ENCODE peak calls at places on chromosomes 7 and 10, in four cellular contexts. R is WTC11, N is fibroblast of pulmonary artery, H is RWPE1. P is an unnamed sample.

GRCh38 chr7:80273327-80273726 is 138.7 kb downstream of the GNAI1 start:
- DNase-seq in R (no peak), N (peak; percentile 68), H (peak; percentile 36), P (peak; percentile 88)

GRCh38 chr7:108592633-108593277 is 23.1 kb downstream of the DNAJB9 start:
- DNase-seq in R (no peak), N (peak; percentile 26), H (peak; percentile 14), P (peak; percentile 11)

GRCh38 chr7:36406156-36406555 is 16.5 kb downstream of the ANLN start:
- DNase-seq in R (peak; percentile 22), N (no peak), H (no peak), P (no peak)

GRCh38 chr7:40715053-40715430 is 580.2 kb downstream of the SUGCT start:
- DNase-seq in R (no peak), N (peak; percentile 39), H (no peak), P (no peak)

GRCh38 chr7:137337902-137338301 is 5.6 kb downstream of the PTN start:
- DNase-seq in R (peak; percentile 24), N (no peak), H (no peak), P (peak; percentile 18)

GRCh38 chr10:73647211-73647874 is 6.1 kb upstream of the MYOZ1 start:
- DNase-seq in R (peak; percentile 78), N (peak; percentile 26), H (no peak), P (no peak)

GRCh38 chr10:112552593-112553110 is 105.6 kb downstream of the VTI1A start:
- DNase-seq in R (no peak), N (no peak), H (no peak), P (no peak)

GRCh38 chr10:115606727-115607126 is 513.6 kb downstream of the ATRNL1 start:
- DNase-seq in R (no peak), N (no peak), H (no peak), P (no peak)

GRCh38 chr7:94971051-94971867 is 63.9 kb downstream of the PPP1R9A start:
- DNase-seq in R (no peak), N (no peak), H (no peak), P (no peak)

GRCh38 chr7:90655566-90655965 is 59.4 kb downstream of the CDK14 start:
- DNase-seq in R (no peak), N (peak; percentile 85), H (peak; percentile 9), P (peak; percentile 36)

GRCh38 chr10:11505636-11506035 is 105.8 kb downstream of the USP6NL start:
- DNase-seq in R (no peak), N (no peak), H (no peak), P (no peak)

GRCh38 chr7:97639036-97639435 is 92.8 kb upstream of the TAC1 start:
- DNase-seq in R (no peak), N (no peak), H (no peak), P (peak; percentile 33)

GRCh38 chr7:130943336-130943901 is 209.4 kb upstream of the KLF14 start:
- DNase-seq in R (no peak), N (peak; percentile 87), H (peak; percentile 55), P (peak; percentile 72)

GRCh38 chr7:116305485-116306408 is 95.4 kb downstream of the TES start:
- DNase-seq in R (no peak), N (no peak), H (no peak), P (peak; percentile 16)

GRCh38 chr7:75906991-75907667 is 7.8 kb upstream of the POR start:
- DNase-seq in R (no peak), N (no peak), H (no peak), P (no peak)

GRCh38 chr7:48139461-48139860 is 31.8 kb upstream of the ABCA13 start:
- DNase-seq in R (peak; percentile 44), N (peak; percentile 39), H (no peak), P (peak; percentile 24)

GRCh38 chr7:12866237-12866636 is 178.8 kb downstream of the ARL4A start:
- DNase-seq in R (no peak), N (no peak), H (no peak), P (no peak)

GRCh38 chr10:96833220-96834001 is 1.3 kb downstream of the LCOR start:
- DNase-seq in R (peak; percentile 37), N (peak; percentile 55), H (peak; percentile 47), P (peak; percentile 39)

GRCh38 chr10:60238408-60239100 is 151.1 kb downstream of the ANK3 start:
- DNase-seq in R (peak; percentile 36), N (peak; percentile 64), H (peak; percentile 26), P (peak; percentile 52)
- TF ChIP-seq CTCF in R (no peak), N (peak; percentile 37), H (no peak), P (no peak)

DNA sequence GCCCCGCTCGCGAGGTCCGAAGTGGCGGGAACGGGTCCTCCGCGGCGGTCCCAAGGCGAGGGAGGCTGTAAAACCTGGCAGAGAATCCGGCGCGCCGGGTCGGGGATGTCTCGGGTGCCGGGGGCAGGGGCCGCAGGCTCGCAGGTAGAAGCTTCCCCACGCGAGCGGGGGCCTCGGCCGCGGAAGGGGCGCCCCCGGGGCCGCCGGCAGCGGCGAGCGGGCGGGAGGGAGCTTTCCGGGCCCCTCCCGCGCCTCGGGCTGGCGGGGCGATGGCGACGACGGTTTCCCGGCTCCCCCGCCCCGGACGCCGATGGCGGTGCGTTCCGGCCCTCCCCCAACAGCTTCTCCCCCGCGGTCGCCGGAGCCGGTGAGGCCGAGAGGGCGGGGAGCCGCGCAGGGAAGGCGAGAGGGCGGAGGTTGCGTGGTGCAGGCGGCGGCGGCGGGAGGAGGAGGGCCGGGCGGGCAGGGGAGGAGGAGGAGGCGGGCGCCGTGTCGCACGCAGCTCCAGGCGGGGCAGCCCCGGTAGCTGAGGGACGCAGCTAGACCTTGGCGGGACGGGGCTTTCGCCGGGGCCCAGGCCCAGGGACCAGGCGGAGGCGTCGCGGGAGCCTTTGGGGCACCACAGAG is at the start of gene CUL1:
- DNase-seq in R (peak; percentile 77), N (peak; percentile 73), H (peak; percentile 50), P (peak; percentile 83)
- TF ChIP-seq CTCF in R (no peak), N (no peak), H (no peak), P (no peak)

DNA sequence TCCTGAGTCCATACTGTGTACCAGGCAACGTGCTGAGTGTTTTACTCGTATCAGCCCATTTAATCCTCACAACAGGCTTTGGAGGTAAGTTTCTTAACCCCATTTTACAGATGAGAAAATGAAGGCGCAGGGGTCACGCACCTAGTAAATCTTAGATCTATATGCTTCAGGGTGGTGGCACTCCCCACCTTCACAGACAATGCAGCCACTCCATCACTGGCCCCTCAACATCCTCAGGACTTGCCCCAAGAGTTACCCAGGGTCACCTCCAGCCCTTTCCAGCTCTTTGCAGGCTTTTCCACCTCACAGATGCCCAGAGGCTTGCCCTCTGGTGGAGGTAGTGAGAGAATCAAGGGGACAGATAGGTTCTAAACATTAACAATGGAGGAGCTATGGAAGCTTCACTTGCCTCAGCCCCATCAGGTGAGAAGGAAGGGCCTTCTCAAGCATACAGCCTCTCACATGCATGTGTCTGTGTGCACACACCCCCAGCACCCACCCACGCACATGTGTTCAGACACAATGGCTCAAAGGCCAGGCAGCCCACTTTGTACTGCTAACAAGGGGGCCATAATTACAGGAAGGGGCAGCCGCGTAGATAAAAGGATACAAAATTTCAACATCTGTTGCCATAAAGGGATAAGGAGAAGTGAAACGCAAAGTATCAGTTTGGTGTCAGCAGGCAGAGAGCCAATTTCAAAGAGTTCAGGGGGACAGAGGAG is 29.1 kb downstream of the DPCD start:
- DNase-seq in R (no peak), N (no peak), H (no peak), P (no peak)
- TF ChIP-seq CTCF in R (no peak), N (peak; percentile 12), H (no peak), P (no peak)

GRCh38 chr10:79316671-79317431 is 30.4 kb upstream of the PPIF start:
- DNase-seq in R (no peak), N (no peak), H (no peak), P (no peak)
- TF ChIP-seq CTCF in R (no peak), N (no peak), H (no peak), P (no peak)

GRCh38 chr10:28880551-28880950 is 203.2 kb downstream of the BAMBI start:
- DNase-seq in R (no peak), N (peak; percentile 39), H (no peak), P (no peak)

GRCh38 chr10:28883741-28884443 is 206.6 kb downstream of the BAMBI start:
- DNase-seq in R (no peak), N (no peak), H (no peak), P (no peak)

GRCh38 chr10:28881483-28881882 is 204.2 kb downstream of the BAMBI start:
- DNase-seq in R (no peak), N (no peak), H (no peak), P (no peak)

GRCh38 chr10:28878236-28878970 is 201.1 kb downstream of the BAMBI start:
- DNase-seq in R (no peak), N (no peak), H (no peak), P (no peak)

GRCh38 chr10:28879875-28880381 is 202.6 kb downstream of the BAMBI start:
- DNase-seq in R (no peak), N (no peak), H (no peak), P (no peak)
- TF ChIP-seq CTCF in R (no peak), N (no peak), H (no peak), P (no peak)

GRCh38 chr10:120436431-120437142 is 20.4 kb upstream of the PLPP4 start:
- DNase-seq in R (no peak), N (no peak), H (no peak), P (no peak)
- TF ChIP-seq CTCF in R (no peak), N (no peak), H (no peak), P (no peak)